ENCODE peak calls at places on chromosomes 16 and 17, in ten cellular contexts. M is AML-193; X is dermis microvascular lymphatic vessel endothelial cell; K is effector CD4-positive, alpha-beta T cell; V is iPS-NIHi11; Q is H9; O is CD8-positive, alpha-beta memory T cell; J is putamen; N is kidney glomerular epithelial cell; E is progenitor cell of endocrine pancreas. P is an unnamed sample.

GRCh38 chr17:44898768-44899073 is 524 bp downstream of the EFTUD2 start:
- DNase-seq in E (no peak), Q (no peak), O (no peak), N (peak), X (peak), M (peak), K (no peak), V (no peak), J (no peak), P (no peak)

GRCh38 chr16:50416388-50416787 is 47.6 kb upstream of the BRD7 start:
- DNase-seq in K (no peak), E (no peak), V (no peak), M (no peak), X (no peak), J (no peak), N (no peak), O (no peak), Q (no peak), P (no peak)

GRCh38 chr16:10895053-10895946 is 18.3 kb downstream of the CIITA start:
- DNase-seq in M (no peak), K (peak), N (no peak), Q (peak), V (peak), O (no peak), E (peak), J (no peak), X (peak), P (no peak)

GRCh38 chr16:4309833-4310266 is 6.0 kb upstream of the GLIS2 start:
- DNase-seq in Q (peak), K (peak), J (no peak), X (no peak), O (peak), V (peak), M (no peak), E (peak), N (peak), P (no peak)

GRCh38 chr16:55368205-55368604 is 44.2 kb downstream of the IRX6 start:
- DNase-seq in M (no peak), E (no peak), X (no peak), K (no peak), N (no peak), O (no peak), Q (no peak), J (peak), V (no peak), P (peak)

GRCh38 chr17:2412561-2413021 is 11.7 kb upstream of the MNT start:
- DNase-seq in O (no peak), N (no peak), X (no peak), M (no peak), K (no peak), V (peak), E (no peak), Q (peak), J (no peak), P (peak)

GRCh38 chr17:28916302-28916934 is 13.5 kb upstream of the DHRS13 start:
- DNase-seq in M (peak), J (no peak), V (peak), E (peak), K (peak), X (peak), O (peak), N (peak), Q (no peak), P (peak)

GRCh38 chr17:61389670-61390478 is 9.8 kb upstream of the TBX2 start:
- DNase-seq in O (peak), M (peak), J (no peak), Q (peak), K (no peak), N (no peak), X (no peak), V (peak), E (no peak), P (no peak)

GRCh38 chr17:82058230-82058854 is 6.6 kb downstream of the GPS1 start:
- DNase-seq in V (no peak), O (no peak), J (no peak), X (no peak), N (no peak), Q (no peak), M (no peak), K (no peak), E (no peak), P (no peak)

GRCh38 chr17:7191571-7192270 is 12.6 kb upstream of the ASGR1 start:
- DNase-seq in Q (peak), N (no peak), X (no peak), O (no peak), V (peak), K (no peak), M (no peak), J (no peak), E (no peak), P (peak)

GRCh38 chr17:9254841-9255240 is 233.5 kb downstream of the NTN1 start:
- DNase-seq in K (no peak), E (no peak), M (no peak), N (no peak), X (no peak), J (no peak), Q (no peak), O (no peak), V (no peak), P (no peak)